ENCODE peak calls at places on chromosomes 16 and 17, in five cellular contexts. One of them, this sample, is unnamed.
A peak's percentile ranks its signal among the peaks of the same experiment; 100 is the strongest.

GRCh38 chr16:84806890-84807258 is 12.9 kb upstream of the CRISPLD2 start:
- DNase-seq in thoracic aorta: no peak
- DNase-seq in cardiac muscle cell: no peak
- DNase-seq in pancreas: no peak
- DNase-seq in psoas muscle: no peak
- DNase-seq in this sample: no peak

GRCh38 chr17:1229354-1229890 is 40.8 kb upstream of the BHLHA9 start:
- DNase-seq in thoracic aorta: no peak
- DNase-seq in cardiac muscle cell: peak; percentile 34
- DNase-seq in pancreas: peak; percentile 71
- DNase-seq in psoas muscle: peak; percentile 81
- DNase-seq in this sample: peak; percentile 73

GRCh38 chr17:8807070-8807550 is 7.9 kb upstream of the MFSD6L start:
- DNase-seq in thoracic aorta: no peak
- DNase-seq in cardiac muscle cell: no peak
- DNase-seq in pancreas: no peak
- DNase-seq in psoas muscle: no peak
- DNase-seq in this sample: no peak

GRCh38 chr17:78789663-78790181 is 7.6 kb upstream of the CYTH1 start:
- DNase-seq in thoracic aorta: no peak
- DNase-seq in cardiac muscle cell: no peak
- DNase-seq in pancreas: peak; percentile 92
- DNase-seq in psoas muscle: peak; percentile 85
- DNase-seq in this sample: peak; percentile 96

GRCh38 chr16:64615647-64616280 is 506.1 kb downstream of the CDH11 start:
- DNase-seq in thoracic aorta: no peak
- DNase-seq in cardiac muscle cell: peak; percentile 63
- DNase-seq in pancreas: peak; percentile 20
- DNase-seq in psoas muscle: peak; percentile 37
- DNase-seq in this sample: peak; percentile 31

GRCh38 chr17:336110-337021 is 16.2 kb downstream of the RPH3AL start:
- DNase-seq in thoracic aorta: no peak
- DNase-seq in cardiac muscle cell: peak; percentile 78
- DNase-seq in pancreas: peak; percentile 94
- DNase-seq in psoas muscle: peak; percentile 83
- DNase-seq in this sample: peak; percentile 92

GRCh38 chr17:50765454-50766221 is 1.7 kb downstream of the ANKRD40CL start:
- DNase-seq in thoracic aorta: no peak
- DNase-seq in cardiac muscle cell: no peak
- DNase-seq in pancreas: no peak
- DNase-seq in psoas muscle: peak; percentile 54
- DNase-seq in this sample: peak; percentile 33

GRCh38 chr17:31093866-31094599 is 744 bp upstream of the NF1 start:
- DNase-seq in thoracic aorta: no peak
- DNase-seq in cardiac muscle cell: no peak
- DNase-seq in pancreas: peak; percentile 60
- DNase-seq in psoas muscle: no peak
- DNase-seq in this sample: no peak

GRCh38 chr17:44205962-44206824 is 6.5 kb upstream of the ATXN7L3 start:
- DNase-seq in thoracic aorta: no peak
- DNase-seq in cardiac muscle cell: no peak
- DNase-seq in pancreas: peak; percentile 45
- DNase-seq in psoas muscle: no peak
- DNase-seq in this sample: peak; percentile 24

GRCh38 chr17:19461139-19461538 is 50.1 kb downstream of the RNF112 start:
- DNase-seq in thoracic aorta: no peak
- DNase-seq in cardiac muscle cell: no peak
- DNase-seq in pancreas: no peak
- DNase-seq in psoas muscle: no peak
- DNase-seq in this sample: no peak

GRCh38 chr17:79779088-79779529 is 1.2 kb downstream of the CBX2 start:
- DNase-seq in thoracic aorta: no peak
- DNase-seq in cardiac muscle cell: no peak
- DNase-seq in pancreas: peak; percentile 69
- DNase-seq in psoas muscle: no peak
- DNase-seq in this sample: no peak

GRCh38 chr16:14509055-14509454 is 121.0 kb downstream of the PARN start:
- DNase-seq in thoracic aorta: no peak
- DNase-seq in cardiac muscle cell: no peak
- DNase-seq in pancreas: no peak
- DNase-seq in psoas muscle: no peak
- DNase-seq in this sample: no peak

GRCh38 chr17:1999557-2000251 is 25.4 kb downstream of the RTN4RL1 start:
- DNase-seq in thoracic aorta: no peak
- DNase-seq in cardiac muscle cell: peak; percentile 86
- DNase-seq in pancreas: peak; percentile 95
- DNase-seq in psoas muscle: peak; percentile 82
- DNase-seq in this sample: peak; percentile 78

GRCh38 chr16:87320510-87321227 is 3.5 kb upstream of the C16orf95 start:
- DNase-seq in thoracic aorta: no peak
- DNase-seq in cardiac muscle cell: no peak
- DNase-seq in pancreas: no peak
- DNase-seq in psoas muscle: no peak
- DNase-seq in this sample: no peak

GRCh38 chr17:1374426-1375177 is 25.4 kb downstream of the YWHAE start:
- DNase-seq in thoracic aorta: no peak
- DNase-seq in cardiac muscle cell: no peak
- DNase-seq in pancreas: no peak
- DNase-seq in psoas muscle: no peak
- DNase-seq in this sample: no peak

GRCh38 chr16:57807968-57808528 is 5.8 kb upstream of the KIFC3 start:
- DNase-seq in thoracic aorta: no peak
- DNase-seq in cardiac muscle cell: peak; percentile 68
- DNase-seq in pancreas: peak; percentile 91
- DNase-seq in psoas muscle: peak; percentile 78
- DNase-seq in this sample: peak; percentile 74

GRCh38 chr16:55333690-55334089 is 9.7 kb downstream of the IRX6 start:
- DNase-seq in thoracic aorta: no peak
- DNase-seq in cardiac muscle cell: no peak
- DNase-seq in pancreas: no peak
- DNase-seq in psoas muscle: no peak
- DNase-seq in this sample: no peak

GRCh38 chr17:2634361-2634960 is 41.0 kb downstream of the PAFAH1B1 start:
- DNase-seq in thoracic aorta: no peak
- DNase-seq in cardiac muscle cell: no peak
- DNase-seq in pancreas: no peak
- DNase-seq in psoas muscle: peak; percentile 67
- DNase-seq in this sample: no peak

GRCh38 chr17:64149196-64149595 is 19.3 kb upstream of the ERN1 start:
- DNase-seq in thoracic aorta: no peak
- DNase-seq in cardiac muscle cell: no peak
- DNase-seq in pancreas: no peak
- DNase-seq in psoas muscle: no peak
- DNase-seq in this sample: no peak

GRCh38 chr16:17431012-17431411 is 39.7 kb downstream of the XYLT1 start:
- DNase-seq in thoracic aorta: no peak
- DNase-seq in cardiac muscle cell: no peak
- DNase-seq in pancreas: no peak
- DNase-seq in psoas muscle: no peak
- DNase-seq in this sample: no peak

GRCh38 chr17:47423406-47424295 is 99.9 kb downstream of the EFCAB13 start:
- DNase-seq in thoracic aorta: no peak
- DNase-seq in cardiac muscle cell: peak; percentile 15
- DNase-seq in pancreas: peak; percentile 83
- DNase-seq in psoas muscle: peak; percentile 45
- DNase-seq in this sample: peak; percentile 56

GRCh38 chr16:4868046-4868445 is 20.8 kb downstream of the UBN1 start:
- DNase-seq in thoracic aorta: no peak
- DNase-seq in cardiac muscle cell: no peak
- DNase-seq in pancreas: no peak
- DNase-seq in psoas muscle: no peak
- DNase-seq in this sample: no peak

GRCh38 chr17:50882851-50883250 is 16.7 kb upstream of the TOB1 start:
- DNase-seq in thoracic aorta: no peak
- DNase-seq in cardiac muscle cell: no peak
- DNase-seq in pancreas: no peak
- DNase-seq in psoas muscle: no peak
- DNase-seq in this sample: no peak

DNA sequence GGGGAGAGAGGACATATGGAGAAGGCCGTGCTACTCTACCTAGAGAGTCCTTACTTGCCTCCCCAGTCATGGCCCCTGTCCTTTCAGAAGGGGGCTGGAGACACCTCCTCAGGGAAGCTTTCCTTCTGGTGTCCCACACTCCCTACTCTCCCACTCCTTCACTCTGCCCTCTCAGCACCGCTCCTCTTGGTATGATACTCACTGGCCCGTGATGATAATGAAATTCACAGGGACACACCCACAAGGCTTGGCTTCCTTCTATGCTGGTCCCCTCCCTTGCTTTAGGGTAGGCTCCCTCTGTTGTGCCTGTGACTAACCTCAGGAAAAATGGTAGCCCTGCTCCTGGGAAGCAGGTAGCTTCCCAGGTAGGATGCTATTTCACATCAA is 4.2 kb upstream of the DHRS13 start:
- DNase-seq in thoracic aorta: no peak
- DNase-seq in cardiac muscle cell: no peak
- DNase-seq in pancreas: no peak
- DNase-seq in psoas muscle: no peak
- DNase-seq in this sample: no peak
- H3K27ac ChIP-seq in thoracic aorta: no peak overlapping the region
- H3K27ac ChIP-seq in cardiac muscle cell: no peak overlapping the region
- H3K27ac ChIP-seq in pancreas: no peak overlapping the region
- H3K27ac ChIP-seq in psoas muscle: no peak overlapping the region
- H3K27ac ChIP-seq in this sample: no peak overlapping the region

GRCh38 chr16:74297296-74297665 is 667 bp downstream of the PSMD7 start:
- DNase-seq in thoracic aorta: peak; percentile 16
- DNase-seq in cardiac muscle cell: peak; percentile 11
- DNase-seq in pancreas: no peak
- DNase-seq in psoas muscle: peak; percentile 55
- DNase-seq in this sample: peak; percentile 50
- H3K4me3 ChIP-seq in thoracic aorta: peak overlapping the region; percentile 85
- H3K4me3 ChIP-seq in cardiac muscle cell: peak overlapping the region; percentile 75
- H3K4me3 ChIP-seq in pancreas: peak overlapping the region; percentile 98
- H3K4me3 ChIP-seq in psoas muscle: peak overlapping the region; percentile 85
- H3K4me3 ChIP-seq in this sample: peak overlapping the region; percentile 74

GRCh38 chr17:22506231-22506630 is 813.9 kb downstream of the KCNJ18 start:
- DNase-seq in thoracic aorta: no peak
- DNase-seq in cardiac muscle cell: no peak
- DNase-seq in pancreas: no peak
- DNase-seq in psoas muscle: no peak
- DNase-seq in this sample: no peak
- H3K9me3 ChIP-seq in thoracic aorta: no peaks in the 10 kb centered on the region
- H3K9me3 ChIP-seq in cardiac muscle cell: no peaks in the 10 kb centered on the region
- H3K9me3 ChIP-seq in pancreas: no peaks in the 10 kb centered on the region
- H3K9me3 ChIP-seq in psoas muscle: no peaks in the 10 kb centered on the region
- H3K9me3 ChIP-seq in this sample: no peaks in the 10 kb centered on the region

GRCh38 chr16:20806168-20807050 is at the start of the genes ERI2 and REXO5:
- DNase-seq in thoracic aorta: peak; percentile 78
- DNase-seq in cardiac muscle cell: peak; percentile 96
- DNase-seq in pancreas: peak; percentile 96
- DNase-seq in psoas muscle: peak; percentile 94
- DNase-seq in this sample: peak; percentile 92
- H3K27ac ChIP-seq in thoracic aorta: peak within 1 kb of the TSS; percentile 83
- H3K27ac ChIP-seq in cardiac muscle cell: peak within 1 kb of the TSS; percentile 83
- H3K27ac ChIP-seq in pancreas: peak within 1 kb of the TSS; percentile 86
- H3K27ac ChIP-seq in psoas muscle: peak within 1 kb of the TSS; percentile 92
- H3K27ac ChIP-seq in this sample: peak within 1 kb of the TSS; percentile 54

GRCh38 chr17:39385040-39385439 is 16.4 kb downstream of the FBXL20 start:
- DNase-seq in thoracic aorta: no peak
- DNase-seq in cardiac muscle cell: no peak
- DNase-seq in pancreas: no peak
- DNase-seq in psoas muscle: no peak
- DNase-seq in this sample: no peak
- H3K4me3 ChIP-seq in thoracic aorta: no peak overlapping the region
- H3K4me3 ChIP-seq in cardiac muscle cell: no peak overlapping the region
- H3K4me3 ChIP-seq in pancreas: no peak overlapping the region
- H3K4me3 ChIP-seq in psoas muscle: no peak overlapping the region
- H3K4me3 ChIP-seq in this sample: no peak overlapping the region

GRCh38 chr16:80828495-80828894 is 24.1 kb upstream of the CDYL2 start:
- DNase-seq in thoracic aorta: no peak
- DNase-seq in cardiac muscle cell: no peak
- DNase-seq in pancreas: no peak
- DNase-seq in psoas muscle: no peak
- DNase-seq in this sample: no peak

GRCh38 chr16:80831039-80831438 is 26.6 kb upstream of the CDYL2 start:
- DNase-seq in thoracic aorta: no peak
- DNase-seq in cardiac muscle cell: no peak
- DNase-seq in pancreas: no peak
- DNase-seq in psoas muscle: no peak
- DNase-seq in this sample: no peak

GRCh38 chr16:80824623-80825364 is 20.4 kb upstream of the CDYL2 start:
- DNase-seq in thoracic aorta: no peak
- DNase-seq in cardiac muscle cell: peak; percentile 56
- DNase-seq in pancreas: no peak
- DNase-seq in psoas muscle: no peak
- DNase-seq in this sample: no peak

GRCh38 chr16:80825365-80825758 is 21.0 kb upstream of the CDYL2 start:
- DNase-seq in thoracic aorta: no peak
- DNase-seq in cardiac muscle cell: no peak
- DNase-seq in pancreas: no peak
- DNase-seq in psoas muscle: no peak
- DNase-seq in this sample: no peak

GRCh38 chr16:80827007-80827406 is 22.6 kb upstream of the CDYL2 start:
- DNase-seq in thoracic aorta: no peak
- DNase-seq in cardiac muscle cell: no peak
- DNase-seq in pancreas: no peak
- DNase-seq in psoas muscle: no peak
- DNase-seq in this sample: no peak
- H3K9me3 ChIP-seq in thoracic aorta: no peaks in the 10 kb centered on the region
- H3K9me3 ChIP-seq in cardiac muscle cell: no peaks in the 10 kb centered on the region
- H3K9me3 ChIP-seq in pancreas: no peaks in the 10 kb centered on the region
- H3K9me3 ChIP-seq in psoas muscle: no peaks in the 10 kb centered on the region
- H3K9me3 ChIP-seq in this sample: no peaks in the 10 kb centered on the region

DNA sequence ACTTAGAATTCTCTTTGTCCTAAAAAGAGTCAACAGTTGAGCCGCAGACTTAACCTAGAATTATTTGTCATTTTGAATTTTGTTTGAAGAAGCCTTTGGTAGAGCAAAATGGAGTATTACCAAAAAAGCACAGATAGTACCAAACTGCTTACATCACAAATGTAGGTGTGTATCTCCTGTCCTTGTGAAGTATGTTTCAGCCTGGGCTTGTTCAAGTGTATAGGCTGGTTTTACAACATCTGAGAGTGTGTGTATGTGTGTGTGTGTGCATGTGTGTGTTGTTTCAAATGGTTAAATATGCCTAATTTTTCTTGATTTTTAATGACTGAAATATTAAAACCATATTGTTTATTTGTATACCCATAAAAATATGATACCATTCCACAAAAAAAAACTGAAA is 188.7 kb upstream of the AXIN2 start:
- DNase-seq in thoracic aorta: no peak
- DNase-seq in cardiac muscle cell: no peak
- DNase-seq in pancreas: no peak
- DNase-seq in psoas muscle: no peak
- DNase-seq in this sample: no peak
- H3K27ac ChIP-seq in thoracic aorta: no peak overlapping the region
- H3K27ac ChIP-seq in cardiac muscle cell: no peak overlapping the region
- H3K27ac ChIP-seq in pancreas: no peak overlapping the region
- H3K27ac ChIP-seq in psoas muscle: no peak overlapping the region
- H3K27ac ChIP-seq in this sample: no peak overlapping the region

This sample was measured in right cardiac atrium.